ENCODE peak calls at places on chromosomes 3 and 15, in six cellular contexts. S, Y, M, N, K and G are unnamed samples. For H3K36me3, the result is how much of the 10 kb centered on the place peaks cover.

GRCh38 chr3:189143321-189143720 is 28.4 kb upstream of the TPRG1 start:
- DNase-seq in S (no peak), Y (no peak), M (no peak), N (no peak), K (peak), G (no peak)

GRCh38 chr3:67006460-67006859 is 8.4 kb downstream of the KBTBD8 start:
- DNase-seq in S (no peak), Y (no peak), M (no peak), N (no peak), K (peak), G (no peak)

GRCh38 chr3:49901351-49902339 is 2.0 kb downstream of the MST1R start:
- DNase-seq in S (no peak), Y (no peak), M (no peak), N (no peak), K (peak), G (no peak)

GRCh38 chr3:185225080-185225479 is 28.8 kb downstream of the EHHADH start:
- DNase-seq in S (no peak), Y (no peak), M (no peak), N (no peak), K (peak), G (no peak)

GRCh38 chr3:127072221-127072771 is 89.4 kb downstream of the PLXNA1 start:
- DNase-seq in S (no peak), Y (no peak), M (no peak), N (no peak), K (no peak), G (no peak)

GRCh38 chr3:85571835-85572234 is 613.0 kb downstream of the CADM2 start:
- DNase-seq in S (no peak), Y (no peak), M (no peak), N (no peak), K (no peak), G (no peak)

GRCh38 chr15:66917904-66918448 is 147.4 kb upstream of the SMAD3 start:
- DNase-seq in S (no peak), Y (no peak), M (no peak), N (no peak), K (no peak), G (no peak)

GRCh38 chr15:67066041-67067021 is 929 bp downstream of the SMAD3 start:
- DNase-seq in S (no peak), Y (no peak), M (peak), N (peak), K (peak), G (no peak)

GRCh38 chr15:32886441-32886840 is 168.6 kb downstream of the GREM1 start:
- DNase-seq in S (no peak), Y (no peak), M (no peak), N (no peak), K (no peak), G (no peak)

GRCh38 chr3:109184726-109185125 is 48.2 kb downstream of the C3orf85 start:
- DNase-seq in S (no peak), Y (no peak), M (no peak), N (no peak), K (no peak), G (no peak)

GRCh38 chr3:40679289-40679688 is 154.5 kb downstream of the ZNF621 start:
- DNase-seq in S (no peak), Y (no peak), M (no peak), N (no peak), K (no peak), G (no peak)

GRCh38 chr3:33063651-33064051 is 33.3 kb downstream of the GLB1 start:
- DNase-seq in S (no peak), Y (no peak), M (no peak), N (no peak), K (peak), G (no peak)

GRCh38 chr3:133548090-133548489 is 25.4 kb upstream of the CDV3 start:
- DNase-seq in S (no peak), Y (no peak), M (no peak), N (no peak), K (peak), G (no peak)

GRCh38 chr15:66912001-66912400 is 153.4 kb upstream of the SMAD3 start:
- DNase-seq in S (no peak), Y (no peak), M (peak), N (peak), K (no peak), G (no peak)

GRCh38 chr3:101521251-101521701 is 8.3 kb upstream of the SENP7 start:
- DNase-seq in S (no peak), Y (no peak), M (no peak), N (no peak), K (no peak), G (no peak)

GRCh38 chr3:168847293-168847883 is 751.7 kb upstream of the GOLIM4 start:
- DNase-seq in S (no peak), Y (peak), M (no peak), N (peak), K (peak), G (no peak)

GRCh38 chr3:188259191-188259590 is 105.2 kb downstream of the LPP start:
- DNase-seq in S (peak), Y (no peak), M (no peak), N (no peak), K (no peak), G (no peak)

GRCh38 chr3:122094125-122094524 is 39.0 kb downstream of the CD86 start:
- DNase-seq in S (no peak), Y (no peak), M (no peak), N (no peak), K (no peak), G (no peak)

GRCh38 chr15:76930831-76931396 is 635 bp upstream of the RCN2 start:
- DNase-seq in S (no peak), Y (no peak), M (no peak), N (no peak), K (no peak), G (no peak)

GRCh38 chr15:76929011-76929760 is 2.4 kb upstream of the RCN2 start:
- DNase-seq in S (no peak), Y (no peak), M (no peak), N (no peak), K (no peak), G (no peak)

GRCh38 chr15:76932090-76932966 is 779 bp downstream of the RCN2 start:
- DNase-seq in S (no peak), Y (no peak), M (no peak), N (no peak), K (peak), G (no peak)

GRCh38 chr15:76928231-76928630 is 3.3 kb upstream of the RCN2 start:
- DNase-seq in S (no peak), Y (no peak), M (no peak), N (no peak), K (no peak), G (no peak)

DNA sequence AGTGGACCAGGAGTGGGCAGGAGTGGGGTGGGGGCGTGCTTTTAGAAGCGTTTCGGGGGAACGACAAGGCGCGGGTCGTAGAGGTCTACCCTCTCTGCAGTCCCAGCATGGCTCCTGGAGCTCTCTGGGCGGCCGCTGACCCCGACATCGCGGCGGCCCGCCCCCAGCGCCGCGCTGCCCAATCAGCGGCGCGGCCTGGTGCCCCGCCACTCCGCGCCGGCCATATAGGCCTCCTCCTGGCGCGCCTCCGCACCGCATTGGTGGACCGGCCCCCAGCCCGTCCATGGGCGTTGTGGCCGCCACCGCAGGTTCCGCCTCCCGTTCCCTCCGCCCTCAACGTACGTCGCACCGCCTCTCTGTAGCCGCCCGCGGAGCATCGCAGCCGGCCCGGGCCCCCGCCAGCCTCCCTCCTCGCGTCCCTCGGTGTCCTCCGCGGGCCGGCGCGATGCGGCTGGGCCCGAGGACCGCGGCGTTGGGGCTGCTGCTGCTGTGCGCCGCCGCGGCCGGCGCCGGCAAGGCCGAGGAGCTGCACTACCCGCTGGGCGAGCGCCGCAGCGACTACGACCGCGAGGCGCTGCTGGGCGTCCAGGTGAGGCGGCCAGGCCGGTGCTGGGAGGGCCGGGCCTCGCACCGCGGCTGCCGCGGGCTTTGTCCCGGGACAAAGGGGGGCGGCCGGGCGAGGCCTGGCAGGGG is at the start of gene RCN2:
- DNase-seq in S (peak), Y (peak), M (peak), N (peak), K (peak), G (peak)
- TF ChIP-seq POLR2A in S (peak), Y (peak), M (peak), N (peak), K (peak), G (peak)

DNA sequence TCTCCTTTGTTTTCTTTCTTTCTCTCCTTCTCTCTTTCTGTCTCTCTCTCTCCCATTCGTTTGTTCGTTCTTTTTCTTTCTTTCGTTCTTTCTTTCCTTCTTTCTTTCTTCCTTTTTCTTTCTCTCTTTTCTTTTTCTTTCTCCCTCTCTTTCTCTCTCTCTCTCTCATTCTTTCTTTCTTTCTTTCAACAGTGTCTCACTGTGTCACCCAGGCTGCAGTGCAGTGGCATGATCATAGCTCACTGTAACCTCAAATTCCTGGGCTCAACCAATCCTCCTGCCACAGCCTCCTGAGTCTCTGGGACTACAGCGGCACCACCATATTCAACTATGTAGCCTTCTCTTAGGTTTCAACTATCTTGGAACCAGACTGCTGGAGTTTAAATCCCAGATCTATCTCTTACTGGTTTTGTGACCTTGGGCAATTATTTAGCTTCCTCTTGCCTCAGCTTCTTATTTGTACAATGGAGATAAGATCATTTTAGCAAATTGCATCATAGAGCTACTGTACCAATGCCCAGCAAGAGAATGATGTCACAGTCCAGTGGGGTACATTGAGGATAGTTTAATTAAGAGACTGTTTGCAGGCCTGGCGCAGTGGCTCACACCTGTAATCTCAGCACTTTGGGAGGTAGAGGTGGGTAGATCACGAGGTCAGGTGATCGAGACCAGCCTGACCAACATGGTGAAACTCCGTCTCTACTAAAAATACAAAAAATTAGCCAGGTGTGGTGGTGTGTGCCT is 27.3 kb upstream of the PARL start:
- DNase-seq in S (no peak), Y (no peak), M (no peak), N (no peak), K (no peak), G (no peak)
- H3K36me3 ChIP-seq in S (under half), Y (under half), M (under half), N (under half), K (under half), G (under half)

GRCh38 chr3:178289544-178290160 is 246.6 kb upstream of the KCNMB2 start:
- DNase-seq in S (no peak), Y (peak), M (peak), N (peak), K (peak), G (peak)

GRCh38 chr3:178288074-178288473 is 248.2 kb upstream of the KCNMB2 start:
- DNase-seq in S (no peak), Y (no peak), M (no peak), N (no peak), K (no peak), G (no peak)

DNA sequence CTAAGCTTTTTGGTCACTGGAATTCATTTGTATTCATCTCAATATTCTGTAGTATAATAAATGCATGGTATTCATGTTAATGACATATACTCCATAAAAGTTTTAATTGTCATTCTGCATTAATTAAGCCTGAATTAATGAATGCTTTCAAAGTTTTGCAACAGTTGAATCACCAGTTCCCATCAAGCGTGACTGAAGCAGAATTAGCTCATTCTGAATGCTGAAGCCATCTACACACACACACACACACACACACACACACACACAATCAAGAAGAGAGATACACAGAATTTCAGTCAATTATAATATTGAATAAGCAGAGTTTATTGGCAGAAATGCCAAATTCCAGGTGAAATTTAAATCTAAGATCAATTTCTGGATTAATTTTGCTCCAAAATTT is 252.1 kb upstream of the KCNMB2 start:
- DNase-seq in S (no peak), Y (no peak), M (no peak), N (no peak), K (no peak), G (no peak)
- TF ChIP-seq POLR2A in S (no peak), Y (no peak), M (no peak), N (no peak), K (no peak), G (no peak)

DNA sequence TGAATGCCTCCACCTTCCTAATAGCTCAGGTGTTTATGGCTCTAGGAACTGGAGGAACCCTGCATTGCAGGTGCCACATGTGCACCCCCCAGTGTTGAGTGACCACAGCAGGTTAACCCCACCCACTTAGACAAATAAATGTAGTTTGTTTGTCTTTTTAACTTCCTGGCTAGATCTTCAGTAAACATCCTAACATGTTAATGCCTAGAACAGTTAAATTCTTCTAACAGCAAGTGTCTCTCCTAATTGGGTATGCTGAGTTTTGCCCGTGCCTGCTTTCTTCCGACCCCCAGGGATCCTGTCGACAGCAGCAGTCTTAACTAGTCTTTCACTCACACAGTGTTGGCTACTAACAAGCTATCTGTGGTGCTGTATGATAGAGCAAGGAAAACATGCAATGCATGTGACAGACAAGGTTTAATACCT is 35.5 kb downstream of the SRP14 start:
- DNase-seq in S (no peak), Y (no peak), M (no peak), N (no peak), K (no peak), G (no peak)
- H3K36me3 ChIP-seq in S (under half), Y (under half), M (under half), N (under half), K (under half), G (under half)